ENCODE peak calls at places on chromosomes 1 and 21, in nine cellular contexts. W, D, G, K, L, C, P, H and E are unnamed samples. For H3K4me1, the result is how much of the 10 kb centered on the place peaks cover.

GRCh38 chr1:54804471-54805132 is 3.5 kb upstream of the TTC22 start:
- DNase-seq in C (no peak), H (no peak), P (no peak), G (no peak), K (no peak), W (no peak), L (peak), D (peak), E (no peak)

GRCh38 chr1:119318466-119319309 is 49.9 kb upstream of the HAO2 start:
- DNase-seq in D (no peak), G (no peak), H (no peak), C (no peak), P (no peak), W (no peak), K (no peak), L (no peak), E (no peak)

GRCh38 chr1:184424945-184425344 is 38.1 kb downstream of the C1orf21 start:
- DNase-seq in W (no peak), H (no peak), K (no peak), G (no peak), L (no peak), C (no peak), P (no peak), D (no peak), E (no peak)

GRCh38 chr1:204153667-204154066 is 1.8 kb upstream of the ETNK2 start:
- DNase-seq in D (no peak), L (no peak), W (no peak), H (no peak), P (no peak), C (no peak), G (peak), K (no peak), E (no peak)

GRCh38 chr1:19432943-19433609 is 52.3 kb downstream of the CAPZB start:
- DNase-seq in C (no peak), P (no peak), D (no peak), L (peak), G (no peak), K (peak), W (no peak), H (no peak), E (no peak)

GRCh38 chr21:41045534-41046268 is 122.3 kb upstream of the BACE2 start:
- DNase-seq in G (no peak), H (no peak), C (no peak), L (no peak), K (peak), D (no peak), W (no peak), P (no peak), E (no peak)

GRCh38 chr1:209349372-209350324 is 233.9 kb upstream of the CAMK1G start:
- DNase-seq in G (no peak), W (no peak), C (no peak), K (no peak), L (peak), D (no peak), P (no peak), H (no peak), E (no peak)

GRCh38 chr1:157134442-157134841 is 3.8 kb downstream of the ETV3 start:
- DNase-seq in H (no peak), W (no peak), D (no peak), L (no peak), K (no peak), P (no peak), C (no peak), G (no peak), E (no peak)

GRCh38 chr1:203038217-203038741 is 12.0 kb downstream of the PPFIA4 start:
- DNase-seq in C (peak), H (no peak), W (peak), D (peak), G (no peak), P (no peak), L (peak), K (peak), E (no peak)

GRCh38 chr21:40847956-40848355 is 998 bp upstream of the DSCAM start:
- DNase-seq in P (no peak), G (no peak), K (no peak), D (no peak), H (no peak), W (no peak), L (no peak), C (no peak), E (no peak)

GRCh38 chr1:161137881-161138280 is 5.4 kb upstream of the DEDD start:
- DNase-seq in H (no peak), G (no peak), P (no peak), L (no peak), C (no peak), D (no peak), K (no peak), W (no peak), E (no peak)

GRCh38 chr1:182122265-182122664 is 60.8 kb upstream of the ZNF648 start:
- DNase-seq in K (no peak), H (no peak), P (no peak), W (no peak), L (no peak), D (no peak), C (no peak), G (no peak), E (no peak)

GRCh38 chr1:50110656-50111055 is 1.9 kb downstream of the ELAVL4 start:
- DNase-seq in D (no peak), P (no peak), G (no peak), W (no peak), L (no peak), K (no peak), H (no peak), C (no peak), E (no peak)

GRCh38 chr1:213830371-213830770 is 157.4 kb upstream of the PROX1 start:
- DNase-seq in G (no peak), W (no peak), P (no peak), C (no peak), L (no peak), K (no peak), H (no peak), D (no peak), E (no peak)

GRCh38 chr1:172637522-172637921 is 21.4 kb upstream of the FASLG start:
- DNase-seq in P (no peak), W (peak), G (no peak), K (no peak), H (no peak), D (no peak), C (no peak), L (peak), E (no peak)

GRCh38 chr1:59924653-59925052 is 1.9 kb downstream of the CYP2J2 start:
- DNase-seq in C (no peak), K (no peak), P (no peak), D (no peak), G (no peak), W (no peak), H (no peak), L (no peak), E (no peak)

GRCh38 chr1:20538760-20539551 is 13.4 kb upstream of the FAM43B start:
- DNase-seq in H (no peak), L (no peak), G (no peak), P (no peak), C (no peak), D (no peak), K (no peak), W (no peak), E (no peak)

GRCh38 chr1:201877877-201878339 is 10.8 kb upstream of the SHISA4 start:
- DNase-seq in W (peak), C (no peak), K (peak), H (no peak), G (no peak), L (peak), D (no peak), P (peak), E (no peak)

GRCh38 chr21:43343992-43344886 is 82.7 kb downstream of the SIK1 start:
- DNase-seq in G (no peak), D (no peak), L (no peak), C (no peak), K (no peak), P (no peak), W (no peak), H (no peak), E (no peak)

GRCh38 chr1:159066108-159066507 is 10.5 kb downstream of the AIM2 start:
- DNase-seq in D (no peak), G (no peak), L (no peak), H (no peak), K (no peak), P (no peak), C (no peak), W (no peak), E (no peak)

GRCh38 chr1:48600182-48600581 is 128.2 kb upstream of the SPATA6 start:
- DNase-seq in C (no peak), L (no peak), K (no peak), W (no peak), D (no peak), P (no peak), H (no peak), G (no peak), E (no peak)

GRCh38 chr1:15100369-15101111 is 53.0 kb upstream of the TMEM51 start:
- DNase-seq in P (peak), H (peak), D (peak), G (peak), W (peak), K (peak), C (peak), L (peak), E (peak)

GRCh38 chr1:217977943-217978342 is 307.1 kb upstream of the RRP15 start:
- DNase-seq in L (no peak), D (no peak), H (no peak), K (no peak), W (no peak), C (no peak), G (no peak), P (no peak), E (no peak)

GRCh38 chr21:29182674-29183073 is 52.2 kb downstream of the MAP3K7CL start:
- DNase-seq in H (no peak), K (no peak), C (no peak), W (no peak), G (no peak), L (peak), D (no peak), P (no peak), E (no peak)
- H3K4me1 ChIP-seq in H (under half), K (under half), C (under half), W (half or more), G (under half), L (under half), D (under half), P (under half), E (under half)

GRCh38 chr1:226875641-226876295 is 5.4 kb downstream of the PSEN2 start:
- DNase-seq in G (no peak), D (peak), K (no peak), P (peak), W (peak), C (no peak), L (peak), H (no peak), E (no peak)

GRCh38 chr1:226873771-226874578 is 3.6 kb downstream of the PSEN2 start:
- DNase-seq in K (no peak), D (no peak), L (no peak), H (no peak), W (no peak), G (no peak), C (no peak), P (no peak), E (no peak)

GRCh38 chr1:226880372-226881287 is 10.2 kb downstream of the PSEN2 start:
- DNase-seq in D (no peak), K (no peak), P (no peak), W (no peak), L (no peak), C (no peak), H (no peak), G (no peak), E (no peak)

GRCh38 chr1:226874579-226875425 is 4.4 kb downstream of the PSEN2 start:
- DNase-seq in D (no peak), L (no peak), H (no peak), K (no peak), W (no peak), P (no peak), C (no peak), G (no peak), E (no peak)

DNA sequence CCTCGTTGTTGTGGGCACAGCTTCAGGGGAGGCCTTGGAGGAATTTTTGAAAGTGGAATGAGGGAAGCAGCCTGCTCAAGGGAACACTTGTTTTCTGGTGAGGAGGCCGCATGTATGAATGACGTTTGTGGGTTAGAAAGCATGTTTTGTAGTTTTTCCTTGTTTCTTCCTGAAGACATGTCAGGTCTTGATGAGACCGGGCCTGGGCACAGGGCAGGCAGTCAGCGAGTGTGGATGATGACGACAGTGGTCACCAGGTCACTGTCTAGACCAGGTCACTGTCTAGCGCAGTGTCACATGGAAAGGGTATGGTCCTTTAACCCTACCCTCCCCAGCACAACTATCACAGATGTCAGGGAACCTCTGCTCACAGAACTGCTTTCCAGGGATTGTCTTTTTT is 7.3 kb downstream of the PSEN2 start:
- DNase-seq in W (no peak), D (no peak), H (no peak), K (no peak), L (no peak), P (no peak), C (no peak), G (no peak), E (no peak)
- H3K4me1 ChIP-seq in W (under half), D (under half), H (under half), K (under half), L (under half), P (under half), C (under half), G (under half), E (under half)

DNA sequence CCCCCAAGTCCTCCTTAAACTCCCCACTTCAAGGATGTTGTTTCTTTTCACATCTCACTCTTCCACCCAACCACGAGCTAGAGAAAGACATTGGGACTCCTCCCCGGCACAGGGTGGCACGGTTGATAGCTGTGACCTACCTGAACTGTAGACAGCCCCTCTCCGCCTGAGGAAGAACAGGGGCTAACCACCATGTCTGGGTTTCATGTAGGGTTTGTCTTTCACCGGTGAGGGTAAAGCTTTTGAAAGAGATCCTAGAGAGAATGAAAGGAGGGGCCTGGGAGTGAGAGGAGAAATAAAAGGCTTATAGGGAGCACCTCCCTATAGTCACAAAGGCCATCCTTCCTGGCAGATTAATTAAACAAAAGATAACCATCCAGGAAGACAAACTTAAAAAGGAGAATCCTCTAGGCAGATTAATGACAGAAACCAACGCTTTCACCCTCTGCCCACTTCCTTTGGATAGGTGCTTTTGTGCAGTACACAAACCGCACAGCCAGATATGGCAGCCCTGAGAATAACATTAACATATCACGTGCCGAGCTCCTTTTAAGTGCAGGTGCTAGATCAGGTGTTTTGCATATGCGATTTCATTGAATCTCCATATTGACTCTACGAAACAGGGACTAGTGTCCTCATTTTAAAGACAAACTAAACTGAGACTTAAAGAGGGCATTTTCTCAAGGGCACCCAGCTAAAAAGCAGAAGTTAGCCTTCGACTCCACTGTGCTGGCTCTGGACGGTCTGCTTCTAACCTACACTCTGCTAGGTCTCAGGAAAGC is 178.0 kb upstream of the RUNX1 start:
- DNase-seq in H (no peak), K (no peak), C (no peak), P (no peak), W (no peak), D (peak), G (peak), L (no peak), E (peak)
- H3K4me1 ChIP-seq in H (under half), K (under half), C (under half), P (under half), W (half or more), D (under half), G (under half), L (under half), E (under half)

GRCh38 chr21:34802180-34802899 is 133.5 kb downstream of the CLIC6 start:
- DNase-seq in C (no peak), D (no peak), H (no peak), L (no peak), G (no peak), P (no peak), K (no peak), W (no peak), E (no peak)

GRCh38 chr21:34799092-34799491 is 130.3 kb downstream of the CLIC6 start:
- DNase-seq in H (no peak), L (no peak), G (no peak), C (no peak), W (no peak), P (no peak), D (no peak), K (no peak), E (no peak)

GRCh38 chr21:34800797-34801518 is 132.2 kb downstream of the CLIC6 start:
- DNase-seq in D (no peak), W (no peak), P (no peak), C (no peak), H (no peak), G (no peak), L (peak), K (no peak), E (no peak)

GRCh38 chr21:34803792-34804440 is 135.1 kb downstream of the CLIC6 start:
- DNase-seq in G (no peak), P (no peak), K (no peak), C (no peak), H (no peak), L (no peak), W (no peak), D (no peak), E (no peak)

DNA sequence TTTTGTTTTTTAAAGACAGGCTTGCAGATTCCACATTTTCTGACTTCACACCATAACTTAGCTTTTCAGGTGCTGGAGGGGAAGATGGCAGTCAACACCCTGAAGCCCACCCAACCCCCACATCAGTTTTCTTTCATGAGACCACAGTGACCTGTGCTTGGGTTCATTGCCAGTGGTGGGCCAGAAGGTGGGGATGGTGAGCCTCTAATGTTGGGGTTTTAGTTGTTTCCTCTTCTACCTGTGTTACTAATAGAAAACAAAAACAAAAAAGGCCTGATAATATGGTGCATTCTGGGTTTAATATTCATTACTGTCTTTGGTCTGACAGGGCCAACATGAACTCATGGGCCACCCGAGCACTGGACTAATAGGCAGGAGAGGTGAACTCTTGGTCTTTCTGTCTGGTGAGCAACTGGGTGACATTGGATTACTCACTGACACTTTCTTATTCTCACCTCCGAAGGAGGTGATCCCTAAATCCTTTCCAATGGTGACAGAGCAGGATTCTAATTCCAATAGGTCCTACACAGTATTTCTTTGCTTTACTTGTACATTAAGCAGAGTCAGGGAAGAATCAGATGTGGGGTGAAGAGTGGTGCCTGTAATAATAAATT is 132.8 kb downstream of the CLIC6 start:
- DNase-seq in D (no peak), G (no peak), P (no peak), H (no peak), L (no peak), W (no peak), C (no peak), K (no peak), E (no peak)
- H3K4me1 ChIP-seq in D (under half), G (under half), P (half or more), H (under half), L (under half), W (half or more), C (under half), K (under half), E (under half)

GRCh38 chr1:16173447-16174260 is 17.8 kb upstream of the EPHA2 start:
- DNase-seq in C (no peak), L (peak), D (peak), P (peak), W (peak), K (no peak), G (no peak), H (no peak), E (no peak)

GRCh38 chr1:16172964-16173446 is 17.1 kb upstream of the EPHA2 start:
- DNase-seq in G (no peak), K (no peak), W (no peak), C (no peak), H (no peak), P (peak), L (peak), D (peak), E (no peak)

GRCh38 chr1:16175610-16176553 is 20.0 kb upstream of the EPHA2 start:
- DNase-seq in C (peak), P (no peak), G (no peak), L (peak), W (peak), K (peak), D (peak), H (no peak), E (no peak)

GRCh38 chr1:16174886-16175598 is 19.2 kb upstream of the EPHA2 start:
- DNase-seq in C (no peak), K (no peak), G (no peak), H (no peak), L (no peak), W (no peak), P (no peak), D (no peak), E (no peak)

GRCh38 chr1:16174261-16174871 is 18.5 kb upstream of the EPHA2 start:
- DNase-seq in G (no peak), D (no peak), C (no peak), W (peak), K (no peak), L (no peak), H (no peak), P (no peak), E (no peak)
- H3K4me1 ChIP-seq in G (under half), D (half or more), C (half or more), W (half or more), K (under half), L (under half), H (under half), P (half or more), E (under half)

GRCh38 chr1:81803423-81804103 is 2.8 kb downstream of the ADGRL2 start:
- DNase-seq in G (no peak), K (peak), W (peak), C (no peak), D (no peak), P (no peak), H (no peak), L (peak), E (no peak)

GRCh38 chr1:81802601-81803422 is 2.1 kb downstream of the ADGRL2 start:
- DNase-seq in L (peak), P (no peak), G (no peak), W (peak), C (peak), H (no peak), K (peak), D (peak), E (no peak)

GRCh38 chr1:81806432-81806770 is 5.7 kb downstream of the ADGRL2 start:
- DNase-seq in C (no peak), L (no peak), D (no peak), W (no peak), H (no peak), P (no peak), K (no peak), G (no peak), E (no peak)

GRCh38 chr1:81805537-81806431 is 5.0 kb downstream of the ADGRL2 start:
- DNase-seq in W (no peak), H (no peak), C (no peak), P (no peak), K (no peak), G (no peak), D (no peak), L (no peak), E (no peak)

GRCh38 chr1:81804320-81804719 is 3.6 kb downstream of the ADGRL2 start:
- DNase-seq in D (no peak), K (peak), C (no peak), G (no peak), L (no peak), H (no peak), P (no peak), W (no peak), E (no peak)
- H3K4me1 ChIP-seq in D (half or more), K (half or more), C (half or more), G (under half), L (under half), H (under half), P (under half), W (under half), E (under half)

GRCh38 chr1:145806408-145806807 is 17.5 kb downstream of the RNF115 start:
- DNase-seq in K (no peak), P (no peak), W (no peak), L (no peak), G (no peak), H (no peak), D (no peak), C (no peak), E (no peak)
- H3K4me1 ChIP-seq in K (under half), P (under half), W (under half), L (under half), G (under half), H (under half), D (under half), C (under half), E (under half)

DNA sequence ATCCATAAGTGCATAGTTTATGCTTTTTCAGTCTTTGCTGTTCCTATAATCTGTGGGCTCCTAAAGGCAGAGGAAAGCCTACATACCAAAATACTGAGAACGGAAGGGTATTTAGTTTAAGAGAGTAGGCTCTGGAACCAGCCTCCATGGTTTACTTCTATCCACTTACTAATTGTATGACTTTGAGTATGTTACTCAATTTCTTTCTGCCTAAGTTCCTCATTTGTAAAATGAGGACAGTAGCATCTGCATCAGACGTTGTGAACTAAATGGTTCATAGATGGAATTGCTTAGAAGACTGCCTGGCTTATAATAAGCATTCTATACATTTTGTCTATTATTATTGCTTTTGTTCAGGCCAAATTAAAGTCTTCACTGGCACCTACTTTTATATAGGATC is 111.0 kb downstream of the NTNG1 start:
- DNase-seq in P (no peak), K (no peak), G (no peak), C (no peak), W (no peak), L (no peak), D (no peak), H (no peak), E (no peak)
- H3K4me1 ChIP-seq in P (under half), K (under half), G (under half), C (under half), W (under half), L (under half), D (under half), H (under half), E (under half)